ENCODE peak calls at places on chromosomes 3 and 15, in nine cellular contexts. G, J, P, C, Y, F, A, T and E are unnamed samples.
A peak's percentile ranks its signal among the peaks of the same experiment; 100 is the strongest.

GRCh38 chr3:24688446-24689148 is 193.9 kb upstream of the THRB start:
- DNase-seq in P (no peak), C (no peak), T (no peak), G (no peak), J (no peak), A (no peak), F (peak; percentile 77), Y (no peak), E (no peak)

GRCh38 chr3:48466386-48467109 is 20.0 kb downstream of the ATRIP start:
- DNase-seq in T (peak; percentile 61), P (no peak), A (no peak), J (no peak), C (no peak), Y (peak; percentile 34), F (no peak), G (no peak), E (no peak)

GRCh38 chr3:27986204-27986879 is 255.1 kb upstream of the CMC1 start:
- DNase-seq in A (no peak), F (no peak), T (no peak), Y (no peak), P (no peak), G (no peak), C (no peak), J (no peak), E (no peak)

GRCh38 chr3:186782542-186783069 is 771 bp upstream of the EIF4A2 start:
- DNase-seq in T (no peak), P (no peak), C (no peak), G (no peak), F (no peak), Y (no peak), J (no peak), A (no peak), E (no peak)

GRCh38 chr3:126261037-126261436 is 80.7 kb upstream of the ALDH1L1 start:
- DNase-seq in G (no peak), T (peak; percentile 65), Y (no peak), P (no peak), C (peak; percentile 30), J (no peak), A (peak; percentile 84), F (peak; percentile 17), E (peak; percentile 28)

GRCh38 chr15:75928680-75929608 is 25.3 kb downstream of the FBXO22 start:
- DNase-seq in Y (no peak), T (no peak), A (no peak), C (no peak), P (no peak), G (no peak), J (peak; percentile 24), F (peak; percentile 25), E (peak; percentile 30)

GRCh38 chr3:45397754-45398153 is 9.4 kb downstream of the LARS2 start:
- DNase-seq in F (no peak), P (no peak), G (no peak), Y (no peak), A (no peak), J (no peak), C (no peak), T (no peak), E (no peak)

GRCh38 chr3:27686642-27687041 is 35.5 kb downstream of the EOMES start:
- DNase-seq in A (no peak), G (no peak), J (no peak), F (peak; percentile 95), Y (no peak), T (no peak), P (no peak), C (no peak), E (no peak)

GRCh38 chr15:45112143-45112591 is 1.8 kb downstream of the DUOX2 start:
- DNase-seq in J (no peak), Y (no peak), C (no peak), A (no peak), T (no peak), P (no peak), G (no peak), F (no peak), E (no peak)
- H3K27me3 ChIP-seq in J (peaks cover 90% of the 10 kb centered on the region), Y (peaks cover 36% of the 10 kb centered on the region), C (peaks cover 17% of the 10 kb centered on the region), A (peaks cover 89% of the 10 kb centered on the region), T (no peaks in the 10 kb centered on the region), P (peaks cover 55% of the 10 kb centered on the region), G (peaks cover 46% of the 10 kb centered on the region), F (peaks cover 73% of the 10 kb centered on the region), E (no peaks in the 10 kb centered on the region)

GRCh38 chr3:184781801-184782200 is 30.2 kb upstream of the VPS8 start:
- DNase-seq in C (no peak), J (no peak), T (no peak), Y (no peak), P (no peak), F (no peak), G (no peak), A (no peak), E (no peak)

GRCh38 chr3:184785856-184786255 is 26.1 kb upstream of the VPS8 start:
- DNase-seq in P (no peak), G (no peak), C (no peak), A (no peak), Y (no peak), T (no peak), J (no peak), F (no peak), E (no peak)

GRCh38 chr3:184780981-184781515 is 30.9 kb upstream of the VPS8 start:
- DNase-seq in A (no peak), G (no peak), T (no peak), C (no peak), F (no peak), Y (no peak), J (no peak), P (no peak), E (no peak)

GRCh38 chr3:184785106-184785505 is 26.9 kb upstream of the VPS8 start:
- DNase-seq in G (no peak), J (no peak), P (no peak), A (no peak), Y (no peak), C (no peak), F (no peak), T (no peak), E (no peak)

DNA sequence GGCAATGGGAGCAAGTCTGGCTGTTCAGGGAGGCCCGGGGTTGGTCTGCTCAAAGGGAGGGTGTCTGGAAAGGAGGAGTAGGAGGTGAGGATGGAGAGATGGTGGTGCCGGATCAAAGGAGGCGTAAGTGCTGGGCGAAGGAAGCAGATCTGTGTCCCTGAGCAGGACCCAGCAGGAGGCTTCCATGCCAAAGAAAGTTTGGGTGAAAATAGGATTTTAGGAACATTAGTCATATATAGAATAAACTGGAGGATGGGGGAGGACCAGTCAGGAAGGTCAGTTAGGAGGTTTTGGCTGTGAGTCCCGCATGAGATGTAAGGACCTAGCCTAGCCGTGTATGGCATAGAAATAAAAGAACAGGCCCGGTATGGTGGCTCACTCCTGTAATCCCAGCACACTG is 28.7 kb upstream of the VPS8 start:
- DNase-seq in G (no peak), C (no peak), J (no peak), F (no peak), Y (no peak), P (no peak), A (no peak), T (no peak), E (no peak)
- H3K4me1 ChIP-seq in G (no peaks in the 10 kb centered on the region), C (peaks cover 3% of the 10 kb centered on the region), J (no peaks in the 10 kb centered on the region), F (peaks cover 15% of the 10 kb centered on the region), Y (peaks cover 25% of the 10 kb centered on the region), P (peaks cover 12% of the 10 kb centered on the region), A (peaks cover 18% of the 10 kb centered on the region), T (no peaks in the 10 kb centered on the region), E (peaks cover 4% of the 10 kb centered on the region)

DNA sequence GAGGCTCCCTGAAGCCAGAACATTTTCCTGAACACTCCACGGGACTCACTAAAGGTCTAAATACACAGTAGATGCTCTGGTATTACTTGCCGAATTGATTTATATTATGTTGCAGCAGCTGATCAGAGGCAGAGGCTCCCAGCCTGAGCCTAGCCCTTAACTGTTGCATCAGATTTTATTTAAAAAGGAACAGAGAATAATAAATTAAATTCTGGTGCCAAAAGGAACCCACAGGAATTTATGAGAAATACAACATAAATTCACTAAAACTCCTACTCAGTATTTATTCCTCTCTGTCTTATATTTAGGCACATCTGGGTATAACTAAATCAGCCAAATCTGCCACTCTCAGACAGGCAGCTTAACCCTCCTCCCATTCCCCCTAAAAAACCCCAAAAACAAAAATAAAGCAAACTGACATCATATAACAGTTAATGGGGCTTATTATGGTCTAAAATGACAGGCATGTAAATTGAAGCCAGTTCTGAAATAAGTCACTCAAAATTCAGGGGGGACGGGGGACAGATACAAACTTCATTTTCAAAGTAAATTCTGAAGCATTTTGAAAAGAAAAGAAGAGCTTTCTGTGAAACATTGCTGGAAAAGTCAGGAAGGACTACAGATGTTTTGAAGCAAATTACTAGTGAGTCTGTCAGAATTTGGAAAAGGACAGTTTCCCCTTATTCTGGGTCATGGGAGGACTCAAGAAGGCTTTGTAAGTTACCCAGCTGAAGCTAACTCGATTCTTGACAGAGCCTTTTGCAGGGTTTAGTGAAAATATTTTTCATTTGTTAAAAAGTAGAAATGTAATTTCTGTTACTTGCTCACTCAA is 53.8 kb upstream of the CORO2B start:
- DNase-seq in A (no peak), G (no peak), C (no peak), Y (no peak), T (no peak), J (no peak), P (no peak), F (peak; percentile 89), E (no peak)
- H3K27ac ChIP-seq in A (peak overlapping the region; percentile 29), G (no peak overlapping the region), C (no peak overlapping the region), Y (no peak overlapping the region), T (no peak overlapping the region), J (no peak overlapping the region), P (no peak overlapping the region), F (no peak overlapping the region), E (peak overlapping the region; percentile 47)

GRCh38 chr3:127391436-127392145 is 103.7 kb upstream of the PRR20G start:
- DNase-seq in G (no peak), C (no peak), P (no peak), F (no peak), A (no peak), J (no peak), Y (no peak), T (no peak), E (no peak)

GRCh38 chr3:127394031-127394430 is 106.2 kb upstream of the PRR20G start:
- DNase-seq in C (no peak), A (no peak), F (no peak), J (no peak), T (no peak), P (no peak), G (no peak), Y (no peak), E (no peak)

GRCh38 chr3:127394984-127395662 is 107.3 kb upstream of the PRR20G start:
- DNase-seq in Y (no peak), C (no peak), P (no peak), T (no peak), F (no peak), A (no peak), G (no peak), J (no peak), E (no peak)

GRCh38 chr3:127392146-127392470 is 104.3 kb upstream of the PRR20G start:
- DNase-seq in C (no peak), T (no peak), P (no peak), J (no peak), F (no peak), A (no peak), Y (no peak), G (no peak), E (no peak)

DNA sequence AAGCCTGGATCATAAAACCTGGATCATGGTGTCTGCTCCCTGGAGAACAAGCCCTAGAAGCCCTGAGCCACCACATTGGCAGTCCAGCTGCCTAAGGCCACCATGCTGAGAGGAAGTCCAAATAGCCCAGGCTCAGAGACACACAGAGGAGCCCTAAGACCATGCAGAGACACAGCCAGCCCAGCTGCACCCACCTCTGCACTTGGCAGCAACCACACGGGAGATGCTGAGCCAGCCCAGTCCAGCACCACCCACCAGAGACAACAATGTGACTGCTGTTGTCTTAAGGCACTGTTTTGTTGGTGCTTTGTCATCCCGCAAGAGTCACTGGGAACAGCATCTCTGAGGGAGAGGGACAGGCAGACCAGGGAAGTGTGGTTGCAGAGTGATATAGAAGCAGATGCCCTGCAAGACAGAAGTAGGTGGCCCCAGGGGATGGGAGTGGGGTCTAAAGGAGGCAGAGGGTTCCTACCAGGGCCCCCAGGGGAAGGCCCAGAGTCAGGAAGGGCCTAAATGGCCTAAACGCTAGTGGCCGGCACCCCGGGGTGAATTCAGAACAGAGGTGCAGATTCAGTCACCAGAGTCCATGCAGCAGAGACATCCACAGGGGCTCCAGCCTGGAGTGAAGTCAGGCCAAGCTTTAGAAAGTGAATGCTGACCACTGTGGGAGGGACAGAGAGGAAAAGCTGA is 105.4 kb upstream of the PRR20G start:
- DNase-seq in T (no peak), A (no peak), G (no peak), Y (no peak), P (no peak), F (no peak), J (no peak), C (no peak), E (no peak)
- H3K27me3 ChIP-seq in T (no peaks in the 10 kb centered on the region), A (peaks cover 60% of the 10 kb centered on the region), G (no peaks in the 10 kb centered on the region), Y (no peaks in the 10 kb centered on the region), P (no peaks in the 10 kb centered on the region), F (no peaks in the 10 kb centered on the region), J (no peaks in the 10 kb centered on the region), C (no peaks in the 10 kb centered on the region), E (no peaks in the 10 kb centered on the region)